ENCODE peak calls at places on chromosomes 16 and 17, in six cellular contexts. W is ACHN; Y is NCI-H748 treated with DMSO at 0.1 percent for 48 hours; F is astrocyte; N is naive thymus-derived CD4-positive, alpha-beta T cell; S is fibroblast of pulmonary artery. H is an unnamed sample.

GRCh38 chr16:58084635-58085034 is 44.5 kb downstream of the CFAP20 start:
- DNase-seq in Y (no peak), N (no peak), F (no peak), S (no peak), W (no peak), H (no peak)

GRCh38 chr16:71758293-71758760 is 33.8 kb upstream of the PHLPP2 start:
- DNase-seq in W (no peak), Y (no peak), N (no peak), F (no peak), S (no peak), H (no peak)

GRCh38 chr17:78781339-78782304 is at the start of gene CYTH1:
- DNase-seq in Y (no peak), N (peak; percentile 37), W (peak; percentile 31), F (no peak), S (peak; percentile 27), H (no peak)

GRCh38 chr17:43673516-43674323 is 12.0 kb upstream of the MEOX1 start:
- DNase-seq in S (peak; percentile 76), N (peak; percentile 46), W (peak; percentile 69), F (peak; percentile 22), Y (peak; percentile 47), H (peak; percentile 68)

GRCh38 chr17:17940451-17940911 is 31.7 kb downstream of the TOM1L2 start:
- DNase-seq in N (no peak), S (peak; percentile 35), F (peak; percentile 88), Y (no peak), W (no peak), H (no peak)

GRCh38 chr17:77802811-77803220 is 155.7 kb upstream of the TNRC6C start:
- DNase-seq in W (no peak), F (peak; percentile 19), N (no peak), Y (peak; percentile 79), S (peak; percentile 59), H (peak; percentile 16)

GRCh38 chr17:19769946-19770652 is 22.0 kb upstream of the ALDH3A1 start:
- DNase-seq in S (peak; percentile 49), N (no peak), F (peak; percentile 63), W (no peak), Y (no peak), H (no peak)

GRCh38 chr17:71423871-71424546 is 696.8 kb upstream of the SOX9 start:
- DNase-seq in Y (peak; percentile 98), N (no peak), S (no peak), W (peak; percentile 24), F (peak; percentile 84), H (peak; percentile 52)

GRCh38 chr16:280552-280951 is at the start of gene ARHGDIG:
- DNase-seq in F (no peak), Y (no peak), S (no peak), W (no peak), N (no peak), H (no peak)

GRCh38 chr16:66408181-66409048 is 18.7 kb upstream of the BEAN1 start:
- DNase-seq in W (peak; percentile 79), N (peak; percentile 58), S (peak; percentile 84), F (peak; percentile 83), Y (no peak), H (peak; percentile 77)

GRCh38 chr16:82585675-82586074 is 41.1 kb upstream of the CDH13 start:
- DNase-seq in N (no peak), Y (no peak), W (no peak), F (peak; percentile 91), S (peak; percentile 20), H (peak; percentile 24)

GRCh38 chr16:84983308-84983707 is 28.0 kb downstream of the ZDHHC7 start:
- DNase-seq in N (no peak), Y (no peak), S (no peak), W (no peak), F (no peak), H (no peak)

GRCh38 chr16:26599786-26600107 is 467.0 kb upstream of the C16orf82 start:
- DNase-seq in Y (no peak), W (no peak), F (no peak), S (no peak), N (no peak), H (peak; percentile 4)

GRCh38 chr17:78951967-78952551 is 26.9 kb upstream of the TIMP2 start:
- DNase-seq in W (no peak), N (no peak), F (no peak), Y (no peak), S (peak; percentile 29), H (no peak)

GRCh38 chr16:77437859-77438258 is 3.0 kb upstream of the ADAMTS18 start:
- DNase-seq in F (peak; percentile 3), N (no peak), Y (peak; percentile 19), W (peak; percentile 69), S (peak; percentile 33), H (peak; percentile 56)

GRCh38 chr17:32894245-32894644 is 17.3 kb upstream of the MYO1D start:
- DNase-seq in S (no peak), W (no peak), Y (no peak), N (no peak), F (no peak), H (no peak)

GRCh38 chr17:10019941-10020403 is 114.9 kb upstream of the RCVRN start:
- DNase-seq in F (no peak), W (no peak), Y (no peak), S (no peak), N (no peak), H (no peak)

GRCh38 chr17:51805765-51806164 is 352.7 kb downstream of the CA10 start:
- DNase-seq in Y (peak; percentile 14), W (no peak), N (no peak), F (no peak), S (no peak), H (no peak)